ENCODE peak calls at places on chromosomes 13 and 19, in four cellular contexts. I is K562, K is HepG2, J is GM12878. E is an unnamed sample.

GRCh38 chr13:79490846-79491245 is 9.9 kb downstream of the NDFIP2 start:
- DNase-seq in I (no peak), K (no peak), J (no peak), E (no peak)

GRCh38 chr13:41122838-41123237 is 9.8 kb downstream of the KBTBD6 start:
- DNase-seq in K (no peak), J (no peak), I (no peak), E (no peak)

GRCh38 chr19:58033741-58034475 is at the start of gene ZSCAN1:
- DNase-seq in K (no peak), I (no peak), J (no peak), E (no peak)

GRCh38 chr19:17327654-17328516 is 6.8 kb downstream of the ANO8 start:
- DNase-seq in K (peak), J (no peak), I (peak), E (peak)

GRCh38 chr13:111382877-111383276 is 62.4 kb downstream of the TEX29 start:
- DNase-seq in K (no peak), J (no peak), I (no peak), E (no peak)

GRCh38 chr19:22605275-22606211 is 28.6 kb upstream of the ZNF492 start:
- DNase-seq in K (no peak), I (no peak), J (no peak), E (no peak)

GRCh38 chr13:34207334-34207733 is 389.4 kb downstream of the RFC3 start:
- DNase-seq in I (no peak), K (no peak), J (no peak), E (no peak)

GRCh38 chr19:6392219-6393073 is 518 bp downstream of the GTF2F1 start:
- DNase-seq in I (peak), J (no peak), K (no peak), E (no peak)

GRCh38 chr19:18107235-18108083 is 9.9 kb downstream of the MAST3 start:
- DNase-seq in K (no peak), J (no peak), I (no peak), E (no peak)

GRCh38 chr13:75372517-75372916 is 109.5 kb downstream of the TBC1D4 start:
- DNase-seq in K (peak), J (no peak), I (peak), E (peak)

GRCh38 chr13:110283661-110284516 is 23.1 kb downstream of the COL4A1 start:
- DNase-seq in I (no peak), J (no peak), K (no peak), E (no peak)

GRCh38 chr13:34675626-34676025 is 266.4 kb upstream of the NBEA start:
- DNase-seq in I (no peak), K (no peak), J (no peak), E (no peak)

GRCh38 chr13:113664751-113665581 is 2.1 kb upstream of the GRK1 start:
- DNase-seq in I (no peak), K (no peak), J (no peak), E (no peak)

GRCh38 chr19:18465964-18466339 is 28.0 kb upstream of the ISYNA1 start:
- DNase-seq in J (no peak), K (no peak), I (no peak), E (no peak)

GRCh38 chr13:78022164-78022877 is 103.7 kb upstream of the EDNRB start:
- DNase-seq in J (peak), I (no peak), K (no peak), E (no peak)

GRCh38 chr19:50358483-50359431 is 6.7 kb downstream of the NAPSA start:
- DNase-seq in K (no peak), I (peak), J (peak), E (no peak)

GRCh38 chr13:39577203-39577602 is 25.8 kb downstream of the LHFPL6 start:
- DNase-seq in K (no peak), I (no peak), J (no peak), E (no peak)

GRCh38 chr19:30879225-30879624 is 470.0 kb downstream of the TSHZ3 start:
- DNase-seq in K (no peak), I (no peak), J (no peak), E (no peak)

GRCh38 chr13:33345842-33346241 is 60.3 kb upstream of the STARD13 start:
- DNase-seq in K (no peak), J (no peak), I (no peak), E (no peak)

GRCh38 chr13:51668580-51669195 is 84.4 kb downstream of the WDFY2 start:
- DNase-seq in J (no peak), K (peak), I (no peak), E (no peak)

GRCh38 chr19:42217522-42218442 is at the start of gene DEDD2:
- DNase-seq in K (peak), J (peak), I (peak), E (peak)

GRCh38 chr19:2722541-2723344 is 1.6 kb upstream of the DIRAS1 start:
- DNase-seq in I (peak), J (no peak), K (no peak), E (no peak)

GRCh38 chr13:74056829-74057564 is 77.2 kb downstream of the KLF12 start:
- DNase-seq in I (no peak), K (no peak), J (no peak), E (peak)

GRCh38 chr19:48638831-48639381 is 1.7 kb upstream of the DBP start:
- DNase-seq in J (no peak), K (no peak), I (peak), E (no peak)

GRCh38 chr19:17579523-17580244 is 24.2 kb downstream of the COLGALT1 start:
- DNase-seq in I (peak), J (no peak), K (no peak), E (peak)

GRCh38 chr19:20044663-20045062 is 5.4 kb upstream of the ZNF682 start:
- DNase-seq in J (no peak), I (no peak), K (no peak), E (no peak)

GRCh38 chr13:51222510-51223283 is 499 bp downstream of the FAM124A start:
- DNase-seq in K (no peak), I (no peak), J (no peak), E (peak)

GRCh38 chr19:45814851-45815481 is at the start of gene RSPH6A:
- DNase-seq in J (no peak), K (no peak), I (no peak), E (no peak)

GRCh38 chr19:18419699-18420460 is 682 bp downstream of the SSBP4 start:
- DNase-seq in K (peak), I (peak), J (no peak), E (no peak)

GRCh38 chr19:11400695-11401291 is 16.7 kb upstream of the EPOR start:
- DNase-seq in J (no peak), K (no peak), I (no peak), E (no peak)

GRCh38 chr13:104015646-104016396 is 949.6 kb upstream of the SLC10A2 start:
- DNase-seq in K (no peak), J (no peak), I (no peak), E (no peak)

DNA sequence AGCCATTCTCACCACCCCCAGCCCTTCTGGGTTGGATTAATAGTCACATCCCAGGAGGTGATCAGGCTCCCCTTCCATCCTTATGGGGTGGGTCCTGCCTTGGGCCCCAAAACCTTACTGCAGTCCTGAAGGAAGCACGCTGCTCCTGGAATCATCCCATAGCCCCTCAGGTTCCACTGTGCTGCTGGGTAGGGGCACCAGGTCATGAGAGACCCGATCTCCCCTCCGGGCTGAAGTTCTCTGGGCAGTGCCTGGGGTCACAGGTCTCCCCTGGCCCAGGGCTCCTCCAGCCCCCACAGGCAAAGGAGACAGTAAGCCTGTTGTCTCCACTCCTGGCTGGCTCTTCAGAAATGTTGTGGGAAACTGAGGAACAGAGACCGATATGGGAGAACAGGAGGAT is 54.2 kb downstream of the OR10H4 start:
- DNase-seq in K (no peak), J (no peak), I (no peak), E (no peak)
- TF ChIP-seq BHLHE40 in K (no peak), J (no peak), I (no peak), E (no peak)

DNA sequence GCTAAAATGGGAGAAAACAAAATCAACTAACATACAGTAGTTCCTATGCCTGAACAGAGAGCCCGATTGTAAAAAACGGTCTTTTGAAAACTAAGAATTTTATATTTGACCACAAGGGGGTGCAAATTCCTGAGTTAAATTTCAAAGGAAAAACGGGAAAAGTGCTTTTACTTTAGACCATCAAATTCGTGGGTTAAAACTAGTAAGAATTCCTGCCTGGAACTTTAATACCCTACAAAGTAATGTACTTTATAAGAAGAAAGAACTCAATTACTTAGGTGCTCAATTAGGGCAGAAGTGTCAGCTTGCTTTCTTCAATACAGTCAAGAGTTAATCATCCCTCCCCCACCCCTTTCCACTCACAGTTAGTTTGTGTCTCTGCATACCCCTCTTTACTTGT is 69.8 kb downstream of the KCNRG start:
- DNase-seq in J (no peak), I (peak), K (peak), E (peak)
- TF ChIP-seq SP1 in J (no peak), I (no peak), K (no peak), E (no peak)

GRCh38 chr13:98547455-98547854 is 29.5 kb downstream of the STK24 start:
- DNase-seq in J (no peak), K (no peak), I (no peak), E (no peak)

GRCh38 chr13:98548230-98548629 is 28.7 kb downstream of the STK24 start:
- DNase-seq in K (no peak), I (no peak), J (no peak), E (no peak)

GRCh38 chr13:98546402-98546801 is 30.5 kb downstream of the STK24 start:
- DNase-seq in I (peak), J (no peak), K (no peak), E (no peak)

GRCh38 chr13:98549006-98549727 is 27.7 kb downstream of the STK24 start:
- DNase-seq in J (no peak), K (peak), I (no peak), E (no peak)

GRCh38 chr13:98549728-98550317 is 27.1 kb downstream of the STK24 start:
- DNase-seq in J (no peak), I (no peak), K (no peak), E (no peak)
- TF ChIP-seq BHLHE40 in J (no peak), I (no peak), K (no peak), E (no peak)

GRCh38 chr19:1469200-1469935 is 9.6 kb downstream of the C19orf25 start:
- DNase-seq in I (no peak), J (no peak), K (no peak), E (no peak)
- TF ChIP-seq SP1 in I (no peak), J (no peak), K (no peak), E (no peak)

GRCh38 chr13:53782400-53783030 is 753.9 kb downstream of the OLFM4 start:
- DNase-seq in J (peak), K (peak), I (peak), E (peak)

GRCh38 chr13:53778937-53779336 is 750.3 kb downstream of the OLFM4 start:
- DNase-seq in I (no peak), K (no peak), J (no peak), E (no peak)

GRCh38 chr13:53784331-53784730 is 755.7 kb downstream of the OLFM4 start:
- DNase-seq in K (no peak), J (no peak), I (no peak), E (no peak)

GRCh38 chr13:53783466-53783865 is 754.9 kb downstream of the OLFM4 start:
- DNase-seq in I (no peak), K (no peak), J (no peak), E (no peak)

DNA sequence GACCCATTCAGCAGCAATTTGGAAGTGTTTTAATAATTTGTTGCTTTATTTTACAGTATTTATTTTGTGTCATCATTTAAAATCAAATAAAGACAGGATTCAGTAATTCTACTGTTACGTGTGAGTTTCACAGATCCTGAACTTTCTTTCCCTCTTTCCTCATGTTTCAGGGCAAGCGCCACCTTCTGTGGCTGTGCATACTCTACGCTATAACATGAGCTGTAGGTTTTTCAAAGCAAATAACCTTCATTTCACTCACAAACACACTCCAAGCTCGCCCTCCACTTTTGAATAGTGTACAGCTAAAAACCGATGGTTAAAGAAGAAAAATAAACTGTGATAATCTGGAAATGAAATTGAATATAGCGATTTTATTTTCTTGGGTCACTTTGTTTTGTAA is 753.3 kb downstream of the OLFM4 start:
- DNase-seq in K (no peak), I (no peak), J (no peak), E (peak)
- TF ChIP-seq BHLHE40 in K (no peak), I (no peak), J (no peak), E (no peak)

DNA sequence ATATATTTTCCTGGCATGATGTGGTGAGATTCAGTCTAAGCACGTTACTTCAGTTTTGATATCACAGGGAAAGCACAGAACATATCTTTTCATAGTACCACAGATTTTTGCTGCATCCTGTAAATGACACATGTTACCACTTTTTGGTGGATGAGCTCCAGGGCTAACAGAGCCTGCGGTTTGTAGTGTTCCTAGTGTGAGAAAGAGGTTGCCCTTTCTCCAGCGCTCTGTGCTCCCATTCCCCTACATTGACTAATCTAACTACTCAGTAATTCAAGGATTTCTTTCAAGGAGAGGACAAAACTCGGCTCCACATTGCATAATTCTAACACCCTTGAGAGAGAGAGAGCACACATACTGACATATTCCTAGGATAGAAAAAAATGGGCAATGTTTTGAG is 409.1 kb downstream of the GPC6 start:
- DNase-seq in J (no peak), K (no peak), I (no peak), E (no peak)
- TF ChIP-seq SP1 in J (no peak), K (no peak), I (no peak), E (no peak)

GRCh38 chr13:67139551-67139950 is 90.6 kb downstream of the PCDH9 start:
- DNase-seq in K (no peak), I (no peak), J (no peak), E (peak)

GRCh38 chr13:67136157-67136556 is 94.0 kb downstream of the PCDH9 start:
- DNase-seq in I (peak), J (no peak), K (no peak), E (peak)

GRCh38 chr13:67135356-67135755 is 94.8 kb downstream of the PCDH9 start:
- DNase-seq in J (no peak), K (no peak), I (no peak), E (no peak)

GRCh38 chr13:67138937-67139336 is 91.2 kb downstream of the PCDH9 start:
- DNase-seq in I (no peak), J (no peak), K (no peak), E (no peak)

DNA sequence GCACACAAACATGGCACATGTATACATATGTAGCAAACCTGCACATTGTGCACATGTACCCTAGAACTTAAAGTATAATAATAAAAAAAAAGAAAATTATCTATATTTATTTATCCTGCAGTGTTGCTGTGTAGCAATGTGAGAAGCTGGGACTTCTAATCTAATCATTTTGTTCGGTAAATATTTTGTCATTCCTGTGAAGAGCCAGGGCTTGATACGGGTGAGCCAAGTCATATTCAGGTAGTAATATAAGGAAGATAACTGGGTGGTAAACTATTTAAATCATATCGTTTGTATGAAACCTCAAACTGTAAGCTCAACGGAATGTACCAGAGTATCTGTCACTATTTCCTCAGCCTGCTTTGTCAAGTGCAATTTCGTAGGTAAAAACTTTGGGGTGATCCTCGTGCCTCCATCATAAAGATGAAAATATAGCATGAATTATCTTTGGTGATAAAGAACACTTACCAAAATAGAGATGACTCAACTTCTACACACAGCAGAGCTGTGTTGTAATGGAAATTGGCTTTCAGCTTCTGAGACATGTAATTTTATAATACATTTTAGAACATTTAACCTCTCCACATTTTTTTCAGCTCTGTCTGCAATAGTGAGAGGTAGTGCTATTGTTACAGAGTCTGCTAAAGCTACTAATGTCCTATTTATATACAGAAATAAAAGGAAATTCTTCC is 92.9 kb downstream of the PCDH9 start:
- DNase-seq in J (no peak), K (no peak), I (no peak), E (no peak)
- TF ChIP-seq BHLHE40 in J (no peak), K (no peak), I (no peak), E (no peak)

DNA sequence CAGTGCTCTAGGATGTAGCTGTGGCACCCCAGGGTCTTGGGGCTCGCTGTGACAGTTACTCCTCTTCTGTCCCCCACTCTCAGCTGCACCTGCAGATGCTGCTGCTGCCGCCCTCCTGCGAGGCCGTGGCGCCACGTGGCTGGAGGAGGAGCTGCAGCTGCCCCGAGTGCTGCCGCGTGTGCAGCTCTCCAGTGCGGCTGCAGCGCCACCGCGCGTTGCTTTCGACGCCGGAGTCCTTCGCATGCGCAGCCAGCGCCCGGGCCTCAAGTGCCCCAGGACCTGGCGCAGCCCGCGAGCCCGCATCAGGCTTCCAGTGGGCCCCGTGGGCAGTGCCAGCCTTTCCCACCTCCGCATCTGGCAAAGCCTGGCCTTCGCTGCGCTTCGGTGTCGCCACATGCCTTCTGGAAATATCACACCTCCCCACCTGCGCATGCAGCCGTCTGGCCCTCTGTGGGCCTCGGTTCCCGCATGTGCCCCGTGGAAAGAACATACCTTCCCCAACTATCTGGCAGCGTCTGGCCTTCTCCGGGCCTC is 692 bp upstream of the ZNF580 start:
- DNase-seq in K (no peak), I (peak), J (no peak), E (peak)
- TF ChIP-seq SP1 in K (no peak), I (peak), J (no peak), E (no peak)

DNA sequence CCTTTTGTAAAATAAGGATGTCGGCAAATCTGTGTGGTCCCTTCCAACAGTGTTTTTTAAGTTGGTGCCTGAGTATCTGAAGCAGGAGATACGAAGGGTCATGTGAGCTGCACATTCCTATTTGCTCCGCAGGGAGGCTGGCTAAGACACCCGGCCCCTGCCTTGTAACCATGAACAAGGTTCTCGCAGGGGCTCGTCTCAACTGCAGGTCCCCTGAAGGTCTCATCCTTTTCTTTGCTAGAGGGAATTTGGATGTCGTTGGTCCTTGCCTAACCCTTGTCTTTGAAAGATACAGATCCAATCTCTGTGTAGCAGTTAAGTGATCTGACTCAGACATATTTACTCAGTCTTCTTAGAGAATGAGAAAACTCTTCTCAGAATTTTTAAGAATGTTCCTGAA is 64.4 kb downstream of the LRCH1 start:
- DNase-seq in K (no peak), I (no peak), J (no peak), E (no peak)
- TF ChIP-seq BHLHE40 in K (no peak), I (no peak), J (no peak), E (no peak)

GRCh38 chr19:38900816-38901215 is 1.0 kb downstream of the NFKBIB start:
- DNase-seq in J (no peak), I (no peak), K (no peak), E (no peak)
- TF ChIP-seq SP1 in J (no peak), I (no peak), K (no peak), E (no peak)